ENCODE peak calls at places on chromosomes 2 and 18, in eight cellular contexts. L is foreskin fibroblast, H is pancreas, D is IMR-90, J is hepatocyte, O is AG09309, G is mucosa of descending colon, I is fibroblast of pulmonary artery. Y is an unnamed sample.

GRCh38 chr2:241224068-241224850 is 35.8 kb downstream of the ANO7 start:
- DNase-seq in L (peak), H (peak), D (peak), J (no peak), O (no peak), G (peak), I (peak), Y (peak)

GRCh38 chr2:232838406-232838874 is 31.6 kb upstream of the SNORC start:
- DNase-seq in L (no peak), H (no peak), D (peak), J (peak), O (no peak), G (peak), I (no peak), Y (no peak)

GRCh38 chr18:79418642-79419041 is 22.9 kb downstream of the NFATC1 start:
- DNase-seq in L (no peak), H (no peak), D (no peak), J (no peak), O (no peak), G (no peak), I (no peak), Y (no peak)

GRCh38 chr2:10252651-10253050 is 50.1 kb upstream of the HPCAL1 start:
- DNase-seq in L (no peak), H (peak), D (no peak), J (no peak), O (no peak), G (peak), I (no peak), Y (no peak)

GRCh38 chr2:149561309-149561926 is 26.2 kb downstream of the MMADHC start:
- DNase-seq in L (no peak), H (no peak), D (peak), J (peak), O (no peak), G (no peak), I (peak), Y (no peak)

GRCh38 chr2:194591192-194591591 is 1065.8 kb upstream of the SLC39A10 start:
- DNase-seq in L (no peak), H (no peak), D (no peak), J (no peak), O (no peak), G (no peak), I (no peak), Y (no peak)

GRCh38 chr2:237896507-237896892 is 37.1 kb downstream of the RAMP1 start:
- DNase-seq in L (no peak), H (no peak), D (peak), J (no peak), O (no peak), G (no peak), I (peak), Y (no peak)

GRCh38 chr18:58754544-58755068 is 83.3 kb downstream of the MALT1 start:
- DNase-seq in L (no peak), H (no peak), D (no peak), J (no peak), O (no peak), G (peak), I (no peak), Y (no peak)

GRCh38 chr18:50143295-50143694 is 51.7 kb downstream of the MYO5B start:
- DNase-seq in L (no peak), H (no peak), D (no peak), J (no peak), O (no peak), G (no peak), I (no peak), Y (no peak)

GRCh38 chr2:19748711-19749506 is 152.9 kb downstream of the TTC32 start:
- DNase-seq in L (no peak), H (no peak), D (no peak), J (no peak), O (no peak), G (no peak), I (no peak), Y (no peak)

GRCh38 chr2:230221533-230221932 is 1.7 kb upstream of the SP110 start:
- DNase-seq in L (no peak), H (no peak), D (no peak), J (no peak), O (no peak), G (no peak), I (no peak), Y (no peak)

GRCh38 chr18:51726614-51727013 is 529.1 kb upstream of the MEX3C start:
- DNase-seq in L (no peak), H (no peak), D (no peak), J (no peak), O (no peak), G (no peak), I (no peak), Y (no peak)

GRCh38 chr2:224982910-224983688 is 59.2 kb downstream of the DOCK10 start:
- DNase-seq in L (peak), H (no peak), D (peak), J (peak), O (no peak), G (peak), I (peak), Y (peak)

GRCh38 chr2:63614448-63614968 is 25.7 kb downstream of the MDH1 start:
- DNase-seq in L (peak), H (no peak), D (peak), J (peak), O (peak), G (no peak), I (peak), Y (peak)

GRCh38 chr2:237530472-237531433 is 35.6 kb upstream of the PRLH start:
- DNase-seq in L (no peak), H (no peak), D (no peak), J (no peak), O (no peak), G (no peak), I (no peak), Y (no peak)

GRCh38 chr2:224560549-224560948 is 24.6 kb downstream of the CUL3 start:
- DNase-seq in L (no peak), H (no peak), D (no peak), J (no peak), O (no peak), G (no peak), I (no peak), Y (no peak)

GRCh38 chr2:85429213-85429923 is 10.9 kb downstream of the SH2D6 start:
- DNase-seq in L (no peak), H (no peak), D (no peak), J (no peak), O (no peak), G (no peak), I (no peak), Y (no peak)

GRCh38 chr2:85429924-85430289 is 11.4 kb downstream of the SH2D6 start:
- DNase-seq in L (no peak), H (no peak), D (no peak), J (no peak), O (no peak), G (no peak), I (no peak), Y (no peak)

GRCh38 chr2:85430780-85431601 is 12.5 kb downstream of the SH2D6 start:
- DNase-seq in L (no peak), H (no peak), D (no peak), J (peak), O (no peak), G (no peak), I (no peak), Y (no peak)

GRCh38 chr2:85433511-85434089 is 15.1 kb downstream of the SH2D6 start:
- DNase-seq in L (peak), H (no peak), D (peak), J (peak), O (peak), G (peak), I (peak), Y (peak)

DNA sequence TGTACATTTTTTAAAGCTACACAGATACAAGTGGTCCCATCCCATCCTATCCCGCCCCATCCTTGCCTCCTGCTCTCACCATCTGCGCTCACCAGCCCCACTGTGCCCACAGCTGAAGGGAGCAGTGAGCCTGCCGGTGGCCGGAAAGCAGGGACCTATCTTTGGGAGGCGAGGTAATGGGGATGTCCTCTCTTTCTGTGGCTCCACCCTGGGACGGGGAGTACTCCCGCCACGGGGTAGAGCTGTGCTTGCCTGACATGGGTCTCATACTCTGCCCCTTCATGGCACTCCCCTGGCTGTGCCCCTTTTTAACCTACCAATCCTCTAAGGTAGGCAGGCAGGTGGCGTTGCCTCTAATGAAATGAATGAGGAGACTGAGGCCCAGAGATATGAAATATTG is 13.3 kb downstream of the SH2D6 start:
- DNase-seq in L (no peak), H (no peak), D (no peak), J (no peak), O (no peak), G (no peak), I (no peak), Y (no peak)
- H3K4me3 ChIP-seq in L (no peak), H (no peak), D (no peak), J (no peak), O (no peak), G (no peak), I (no peak), Y (no peak)

DNA sequence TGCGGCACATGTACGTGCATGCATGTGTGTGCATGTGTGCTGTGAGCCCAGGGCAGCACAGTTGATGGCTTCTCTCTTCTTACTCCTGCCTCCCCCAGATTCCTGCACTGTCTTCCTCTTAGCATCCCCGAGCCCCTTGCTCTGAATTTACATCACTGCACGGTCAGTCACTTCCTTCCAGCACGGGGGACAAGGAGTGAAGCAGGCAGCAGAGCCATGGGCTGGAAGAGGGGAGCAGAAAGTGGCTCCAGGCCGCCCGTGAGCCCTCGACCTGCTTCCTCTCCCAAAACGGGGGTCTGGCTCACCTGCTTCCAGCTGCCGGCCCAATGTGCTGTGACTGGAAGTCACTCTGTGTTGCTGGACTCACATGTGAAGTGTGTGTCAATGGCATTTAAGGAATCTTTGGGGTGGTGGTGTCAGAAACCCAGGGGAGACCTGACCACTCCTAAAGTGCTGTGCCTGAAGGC is 106.1 kb downstream of the FAM210A start:
- DNase-seq in L (no peak), H (no peak), D (no peak), J (no peak), O (no peak), G (no peak), I (no peak), Y (no peak)
- TF ChIP-seq CTCF in L (no peak), H (no peak), D (no peak), J (no peak), O (no peak), G (no peak), I (no peak), Y (no peak)

GRCh38 chr2:65404988-65405697 is 27.3 kb downstream of the SPRED2 start:
- DNase-seq in L (no peak), H (no peak), D (no peak), J (no peak), O (no peak), G (no peak), I (no peak), Y (no peak)
- H3K4me3 ChIP-seq in L (no peak), H (no peak), D (no peak), J (no peak), O (no peak), G (no peak), I (no peak), Y (no peak)

GRCh38 chr2:126970583-126970982 is 71.9 kb downstream of the TEX51 start:
- DNase-seq in L (no peak), H (no peak), D (no peak), J (no peak), O (no peak), G (no peak), I (no peak), Y (no peak)

GRCh38 chr2:126971162-126971480 is 72.4 kb downstream of the TEX51 start:
- DNase-seq in L (no peak), H (no peak), D (no peak), J (no peak), O (no peak), G (no peak), I (no peak), Y (no peak)

GRCh38 chr2:126973745-126974144 is 75.1 kb downstream of the TEX51 start:
- DNase-seq in L (no peak), H (no peak), D (no peak), J (no peak), O (no peak), G (no peak), I (no peak), Y (no peak)

GRCh38 chr2:126971481-126972271 is 73.0 kb downstream of the TEX51 start:
- DNase-seq in L (peak), H (peak), D (peak), J (peak), O (peak), G (peak), I (peak), Y (no peak)

DNA sequence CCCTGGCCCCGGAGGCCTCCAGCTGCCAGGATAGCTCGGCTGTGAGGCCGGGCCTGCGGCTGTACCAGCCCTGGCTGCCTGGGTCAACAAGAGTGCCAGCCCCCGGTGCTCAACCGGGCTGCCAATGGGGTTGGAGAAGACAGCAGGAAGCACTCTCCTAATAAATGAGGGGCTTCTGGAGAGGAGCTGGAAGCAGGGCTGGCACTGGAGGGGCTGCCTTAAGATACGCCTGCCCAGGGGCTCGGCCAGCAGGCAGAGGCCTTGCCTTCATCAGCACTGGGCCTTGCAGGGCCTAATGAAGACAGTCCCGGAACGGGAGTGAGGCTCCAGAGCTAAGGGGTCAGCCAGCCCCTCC is 73.6 kb downstream of the TEX51 start:
- DNase-seq in L (no peak), H (no peak), D (no peak), J (no peak), O (no peak), G (no peak), I (no peak), Y (no peak)
- TF ChIP-seq CTCF in L (no peak), H (no peak), D (no peak), J (no peak), O (no peak), G (no peak), I (no peak), Y (no peak)

GRCh38 chr2:161414385-161415040 is 1.6 kb upstream of the TBR1 start:
- DNase-seq in L (no peak), H (peak), D (peak), J (peak), O (no peak), G (peak), I (no peak), Y (no peak)
- H3K4me3 ChIP-seq in L (peak), H (peak), D (peak), J (peak), O (peak), G (no peak), I (peak), Y (peak)